ENCODE peak calls at places on chromosomes 6 and 20, in five cellular contexts. T is suprapubic skin, U is upper lobe of left lung, E is sigmoid colon, R is prostate gland. G is an unnamed sample.

GRCh38 chr6:25053875-25054371 is 118.2 kb upstream of the RIPOR2 start:
- DNase-seq in T (no peak), R (no peak), U (no peak), E (no peak), G (no peak)

GRCh38 chr20:15584507-15584906 is 988.7 kb downstream of the KIF16B start:
- DNase-seq in E (no peak), R (no peak), U (peak; percentile 9), T (no peak), G (peak; percentile 23)

GRCh38 chr20:63381781-63382431 is 20.8 kb upstream of the CHRNA4 start:
- DNase-seq in E (no peak), T (no peak), U (peak; percentile 85), R (no peak), G (peak; percentile 69)

GRCh38 chr6:154852700-154853099 is 119.5 kb downstream of the SCAF8 start:
- DNase-seq in U (no peak), E (no peak), T (no peak), R (no peak), G (no peak)

GRCh38 chr20:17795003-17795402 is 95.2 kb downstream of the BANF2 start:
- DNase-seq in U (no peak), T (no peak), E (no peak), R (no peak), G (no peak)

GRCh38 chr6:30219244-30219643 is 6.0 kb upstream of the TRIM26 start:
- DNase-seq in E (no peak), R (peak; percentile 43), U (no peak), T (no peak), G (peak; percentile 78)

GRCh38 chr20:31617432-31618104 is 12.5 kb downstream of the ID1 start:
- DNase-seq in T (no peak), R (no peak), U (no peak), E (no peak), G (no peak)

GRCh38 chr6:44855562-44856494 is 468.3 kb downstream of the CDC5L start:
- DNase-seq in R (no peak), U (no peak), E (no peak), T (no peak), G (no peak)

GRCh38 chr6:23173231-23173630 is 603.9 kb downstream of the HDGFL1 start:
- DNase-seq in U (no peak), T (no peak), R (no peak), E (no peak), G (no peak)

GRCh38 chr6:24981385-24981758 is 45.6 kb upstream of the RIPOR2 start:
- DNase-seq in E (no peak), R (no peak), U (no peak), T (no peak), G (peak; percentile 85)

GRCh38 chr6:160919713-160920112 is 71.9 kb upstream of the MAP3K4 start:
- DNase-seq in U (no peak), T (no peak), R (no peak), E (no peak), G (no peak)

GRCh38 chr6:6717008-6717763 is 128.7 kb downstream of the LY86 start:
- DNase-seq in U (no peak), T (no peak), R (no peak), E (no peak), G (no peak)
- TF ChIP-seq POLR2AphosphoS5 in U (no peak), T (no peak), R (no peak), E (no peak), G (no peak)

DNA sequence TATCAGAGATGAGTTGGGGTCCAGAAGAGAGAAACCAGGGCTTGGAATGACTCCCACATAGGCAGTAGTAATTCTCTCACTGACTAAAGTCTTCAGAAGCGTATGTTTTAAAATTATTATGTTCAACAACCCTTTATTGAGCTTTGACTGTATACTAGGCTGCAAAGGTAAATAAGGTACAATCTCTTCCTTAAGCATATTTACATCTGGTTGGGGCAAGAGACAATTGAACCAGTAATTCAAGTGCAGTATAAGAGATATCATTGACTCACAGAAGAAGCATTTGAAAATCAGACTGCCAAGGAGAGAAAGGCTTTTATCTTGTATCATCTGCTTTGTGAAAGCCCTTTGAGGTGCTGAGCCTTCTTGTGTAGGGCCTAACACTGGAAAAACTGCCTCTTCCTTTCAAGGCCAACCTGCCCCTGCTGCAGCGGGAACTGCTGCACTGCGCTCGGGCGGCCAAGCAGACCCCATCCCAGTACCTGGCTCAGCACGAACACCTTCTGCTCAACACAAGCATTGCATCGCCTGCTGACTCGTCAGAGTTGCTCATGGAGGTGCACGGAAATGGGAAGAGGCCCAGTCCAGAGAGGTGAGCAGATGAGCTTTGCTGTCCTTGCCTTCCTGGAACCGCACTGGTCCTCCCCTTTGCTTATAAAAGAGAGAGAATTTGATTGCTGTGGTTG is 39.3 kb upstream of the C20orf144 start:
- DNase-seq in R (no peak), U (no peak), E (no peak), T (no peak), G (peak; percentile 7)
- H3K4me1 ChIP-seq in R (no peaks in the 10 kb centered on the region), U (no peaks in the 10 kb centered on the region), E (no peaks in the 10 kb centered on the region), T (no peaks in the 10 kb centered on the region), G (no peaks in the 10 kb centered on the region)

GRCh38 chr6:151175924-151176445 is 63.8 kb upstream of the AKAP12 start:
- DNase-seq in R (no peak), T (no peak), U (no peak), E (no peak), G (peak; percentile 38)

GRCh38 chr6:151179321-151179720 is 60.4 kb upstream of the AKAP12 start:
- DNase-seq in E (no peak), R (no peak), U (no peak), T (no peak), G (no peak)

GRCh38 chr6:151180321-151180720 is 59.4 kb upstream of the AKAP12 start:
- DNase-seq in R (no peak), U (no peak), T (no peak), E (no peak), G (no peak)

GRCh38 chr6:151178373-151178772 is 61.4 kb upstream of the AKAP12 start:
- DNase-seq in R (no peak), E (no peak), U (no peak), T (no peak), G (no peak)

GRCh38 chr6:151176941-151177760 is 62.6 kb upstream of the AKAP12 start:
- DNase-seq in U (no peak), T (no peak), E (no peak), R (no peak), G (no peak)
- TF ChIP-seq POLR2AphosphoS5 in U (no peak), T (no peak), E (no peak), R (no peak), G (no peak)

GRCh38 chr6:111522393-111523020 is 39.5 kb upstream of the REV3L start:
- DNase-seq in U (no peak), E (no peak), R (no peak), T (no peak), G (no peak)

GRCh38 chr6:111524735-111525134 is 41.7 kb upstream of the REV3L start:
- DNase-seq in E (no peak), U (no peak), T (no peak), R (no peak), G (no peak)

GRCh38 chr6:111524252-111524651 is 41.2 kb upstream of the REV3L start:
- DNase-seq in T (no peak), E (no peak), U (no peak), R (no peak), G (no peak)

GRCh38 chr6:111521497-111522275 is 38.7 kb upstream of the REV3L start:
- DNase-seq in E (no peak), R (no peak), T (no peak), U (no peak), G (no peak)

DNA sequence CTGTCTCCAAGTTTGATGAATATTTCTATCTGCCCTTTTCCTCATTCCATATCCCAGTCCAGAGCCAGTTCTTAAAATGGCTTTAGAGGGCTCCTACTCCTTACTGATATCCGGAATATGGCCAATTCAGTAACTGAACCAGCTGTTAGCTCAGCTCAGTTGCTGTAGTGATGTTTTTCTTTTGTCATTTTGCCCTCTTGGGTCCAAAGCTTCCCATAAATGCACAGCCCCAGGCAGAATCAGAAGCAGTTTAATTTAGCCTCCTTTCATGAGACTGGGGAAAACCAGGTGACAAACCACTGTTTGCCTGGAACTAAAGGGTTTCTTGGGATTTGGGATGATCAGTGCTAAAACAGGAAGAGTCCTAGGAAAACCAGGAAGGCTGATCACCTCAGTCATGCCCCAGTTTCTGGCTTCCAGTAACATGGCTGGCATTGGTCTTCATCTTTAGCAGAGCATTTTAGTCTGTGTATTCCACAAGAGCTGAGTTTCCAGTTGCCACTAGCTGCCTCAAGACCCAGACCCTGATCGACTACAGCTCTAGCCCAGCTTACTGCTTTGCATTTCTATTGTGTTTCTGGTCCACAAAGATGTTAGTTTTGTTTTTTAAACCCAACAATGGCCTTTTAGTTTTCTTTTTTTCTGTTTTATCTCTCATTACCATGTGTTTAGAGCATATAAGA is 40.6 kb upstream of the REV3L start:
- DNase-seq in R (no peak), U (no peak), T (no peak), E (no peak), G (peak; percentile 20)
- H3K4me1 ChIP-seq in R (peaks cover 5% of the 10 kb centered on the region), U (peaks cover 5% of the 10 kb centered on the region), T (peaks cover 4% of the 10 kb centered on the region), E (peaks cover 32% of the 10 kb centered on the region), G (peaks cover 19% of the 10 kb centered on the region)

G was measured in GM23338.